ENCODE peak calls at places on chromosome 16, in ten cellular contexts. I is ovary, U is heart left ventricle, W is IMR-90, A is ascending aorta, E is body of pancreas, D is fibroblast of lung, L is OCI-LY7, V is lower lobe of right lung, B is esophagus muscularis mucosa. O is an unnamed sample. For H3K36me3, the result is how much of the 10 kb centered on the place peaks cover.

GRCh38 chr16:4660454-4661007 is 32.8 kb upstream of the NUDT16L1 start:
- DNase-seq in L (no peak), I (no peak), U (peak), V (peak), W (peak), B (no peak), A (no peak), D (peak), E (peak), O (peak)

GRCh38 chr16:87833548-87833947 is 35.8 kb downstream of the SLC7A5 start:
- DNase-seq in E (no peak), W (no peak), U (no peak), D (no peak), V (no peak), I (no peak), L (no peak), A (no peak), B (no peak), O (no peak)

GRCh38 chr16:84909686-84910085 is 89.9 kb downstream of the CRISPLD2 start:
- DNase-seq in D (no peak), E (no peak), W (no peak), V (no peak), B (no peak), L (no peak), U (no peak), I (no peak), A (no peak), O (no peak)

GRCh38 chr16:78213751-78214150 is 114.3 kb downstream of the WWOX start:
- DNase-seq in A (no peak), I (no peak), W (no peak), U (no peak), E (no peak), D (no peak), B (peak), V (no peak), L (no peak), O (no peak)

GRCh38 chr16:66475232-66475631 is 48.1 kb downstream of the BEAN1 start:
- DNase-seq in A (peak), W (no peak), V (no peak), E (no peak), U (no peak), L (no peak), D (no peak), B (no peak), I (no peak), O (no peak)

GRCh38 chr16:64478258-64478906 is 643.5 kb downstream of the CDH11 start:
- DNase-seq in I (no peak), E (peak), W (peak), L (no peak), B (no peak), U (no peak), A (no peak), D (peak), V (no peak), O (no peak)

GRCh38 chr16:6018848-6019489 is 921.4 kb upstream of the EEF2KMT start:
- DNase-seq in B (no peak), I (no peak), A (no peak), W (no peak), L (no peak), U (no peak), V (no peak), D (no peak), E (no peak), O (peak)

GRCh38 chr16:27558434-27558833 is 8.5 kb downstream of the KATNIP start:
- DNase-seq in E (no peak), D (no peak), A (no peak), I (no peak), U (no peak), V (no peak), B (no peak), W (peak), L (no peak), O (no peak)

GRCh38 chr16:12171206-12171605 is 194.7 kb downstream of the SNX29 start:
- DNase-seq in D (no peak), E (no peak), B (no peak), L (no peak), V (no peak), W (peak), U (no peak), A (no peak), I (no peak), O (no peak)

GRCh38 chr16:75293746-75294145 is 42.3 kb upstream of the BCAR1 start:
- DNase-seq in A (no peak), V (no peak), E (no peak), B (no peak), U (no peak), W (peak), D (no peak), I (no peak), L (no peak), O (no peak)
- H3K36me3 ChIP-seq in A (under half), V (under half), E (under half), B (under half), U (under half), W (under half), D (under half), I (under half), L (under half), O (under half)

DNA sequence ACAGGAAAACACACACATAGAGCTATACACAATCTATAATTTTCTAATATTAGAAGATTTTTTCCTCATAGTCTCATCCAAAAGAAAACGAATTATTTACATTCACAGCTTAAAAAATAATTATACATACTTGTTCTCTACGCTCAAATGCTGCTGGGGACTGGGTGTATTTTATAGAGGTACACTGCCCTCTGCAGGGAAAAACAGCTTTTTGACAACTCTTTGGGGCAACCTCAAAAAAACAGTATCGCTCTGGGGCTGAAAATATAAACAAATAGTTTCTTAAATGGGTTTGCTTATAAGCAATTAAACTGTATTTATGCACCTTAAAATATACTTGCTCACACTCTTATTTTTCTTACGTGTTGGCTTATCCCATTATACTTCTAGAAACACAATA is 261.8 kb upstream of the PSMD7 start:
- DNase-seq in I (no peak), A (no peak), W (peak), E (no peak), U (no peak), L (peak), B (no peak), V (no peak), D (peak), O (no peak)
- TF ChIP-seq CTCF in I (no peak), A (peak), W (peak), E (no peak), U (peak), L (peak), B (peak), V (peak), D (peak), O (no peak)

DNA sequence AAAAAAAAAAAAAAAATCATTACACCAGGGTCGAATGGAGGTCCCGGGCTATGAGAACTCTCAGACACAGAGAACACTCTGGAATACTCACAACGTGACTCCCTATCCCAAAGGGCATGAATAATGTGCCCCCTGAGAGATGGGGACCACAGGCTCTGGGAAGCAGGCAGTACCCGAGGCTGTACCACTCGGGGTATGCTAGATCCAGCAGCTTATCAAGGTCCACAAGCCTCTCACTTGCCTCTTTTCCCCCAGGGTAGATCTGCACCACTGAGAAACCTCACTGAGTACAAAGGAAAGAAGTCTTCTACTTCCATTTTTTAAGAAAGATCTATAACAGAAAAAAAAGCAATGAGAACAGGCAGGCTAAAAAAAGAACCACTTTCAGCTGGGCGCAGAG is 40.5 kb downstream of the WDR59 start:
- DNase-seq in B (no peak), V (no peak), D (no peak), E (no peak), U (no peak), L (no peak), A (no peak), W (no peak), I (no peak), O (no peak)
- H3K36me3 ChIP-seq in B (half or more), V (half or more), D (under half), E (under half), U (half or more), L (half or more), A (half or more), W (under half), I (under half), O (half or more)

GRCh38 chr16:29951966-29952365 is 9.9 kb upstream of the TMEM219 start:
- DNase-seq in E (no peak), A (no peak), I (no peak), D (no peak), W (no peak), B (no peak), V (no peak), L (no peak), U (no peak), O (no peak)
- TF ChIP-seq CTCF in E (no peak), A (no peak), I (no peak), D (no peak), W (no peak), B (no peak), V (no peak), L (no peak), U (no peak), O (no peak)

GRCh38 chr16:616771-617586 is 13.8 kb upstream of the WFIKKN1 start:
- DNase-seq in D (no peak), A (no peak), U (no peak), B (no peak), E (no peak), I (no peak), L (no peak), V (peak), W (no peak), O (peak)

GRCh38 chr16:610513-611381 is 20.0 kb upstream of the WFIKKN1 start:
- DNase-seq in B (no peak), V (peak), D (no peak), U (no peak), E (peak), W (no peak), A (no peak), L (peak), I (no peak), O (peak)

GRCh38 chr16:619476-620100 is 11.2 kb upstream of the WFIKKN1 start:
- DNase-seq in A (no peak), D (no peak), U (no peak), V (peak), E (no peak), B (no peak), W (no peak), L (no peak), I (no peak), O (peak)

GRCh38 chr16:617855-618254 is 12.9 kb upstream of the WFIKKN1 start:
- DNase-seq in I (no peak), L (no peak), E (no peak), B (no peak), A (no peak), U (no peak), V (peak), D (no peak), W (no peak), O (peak)

GRCh38 chr16:615122-615521 is 15.7 kb upstream of the WFIKKN1 start:
- DNase-seq in B (no peak), E (no peak), U (no peak), V (no peak), D (no peak), L (no peak), A (no peak), I (no peak), W (no peak), O (no peak)
- H3K36me3 ChIP-seq in B (under half), E (under half), U (under half), V (under half), D (under half), L (under half), A (under half), I (under half), W (under half), O (under half)

DNA sequence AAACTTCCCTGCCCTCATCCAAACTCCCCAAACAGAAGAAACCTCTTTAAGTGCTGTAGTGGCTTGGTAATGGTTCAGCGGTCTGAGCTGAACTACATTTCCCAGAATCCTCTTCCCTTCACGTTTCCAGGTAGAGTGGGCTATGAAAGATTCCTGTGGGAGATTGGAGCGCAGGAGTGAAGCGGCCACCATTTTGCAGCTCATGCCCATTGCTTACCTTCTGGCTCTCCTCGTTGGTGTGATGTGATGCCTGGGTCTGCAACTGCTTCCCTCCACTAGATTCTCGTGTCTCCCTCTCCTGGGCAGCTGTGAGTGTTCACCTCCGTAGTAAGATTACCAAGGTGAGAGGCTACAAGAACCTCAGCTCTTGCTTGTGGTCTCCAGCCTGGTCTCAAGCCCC is 82.1 kb downstream of the GPR139 start:
- DNase-seq in E (no peak), B (no peak), L (no peak), V (no peak), I (no peak), W (no peak), A (no peak), D (no peak), U (no peak), O (no peak)
- TF ChIP-seq CTCF in E (no peak), B (no peak), L (no peak), V (no peak), I (no peak), W (no peak), A (no peak), D (no peak), U (no peak), O (no peak)

GRCh38 chr16:8893976-8894690 is 12.0 kb downstream of the LITAFD start:
- DNase-seq in L (no peak), A (no peak), E (peak), D (no peak), U (no peak), I (no peak), B (no peak), W (no peak), V (peak), O (no peak)

GRCh38 chr16:8890549-8890921 is 8.4 kb downstream of the LITAFD start:
- DNase-seq in I (no peak), A (no peak), L (no peak), V (peak), B (no peak), E (no peak), U (no peak), W (no peak), D (no peak), O (no peak)

GRCh38 chr16:8892101-8892575 is 10.0 kb downstream of the LITAFD start:
- DNase-seq in I (no peak), V (peak), A (no peak), L (no peak), W (no peak), E (peak), U (no peak), D (no peak), B (no peak), O (no peak)

GRCh38 chr16:8894736-8895334 is 12.7 kb downstream of the LITAFD start:
- DNase-seq in B (no peak), E (peak), W (no peak), D (no peak), A (no peak), V (peak), I (no peak), L (no peak), U (no peak), O (no peak)

DNA sequence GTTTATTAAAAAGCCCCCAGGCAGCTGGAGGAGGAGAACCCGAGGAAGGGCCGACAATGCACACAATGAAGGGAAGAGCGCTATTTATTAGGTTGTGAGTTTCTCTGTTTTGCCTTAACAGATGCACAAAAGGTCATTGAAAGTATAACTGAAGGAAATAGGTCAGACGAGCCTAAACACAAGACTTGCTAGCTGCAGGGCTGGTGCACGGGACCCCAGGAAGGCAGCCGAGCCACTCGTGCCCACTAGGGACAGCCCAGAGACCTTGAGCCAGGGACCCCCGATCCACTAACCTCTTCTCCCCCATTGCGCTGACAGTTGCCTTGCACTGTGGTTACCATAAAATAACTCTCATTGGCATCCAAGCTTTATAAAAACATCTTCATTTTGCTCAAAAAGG is 11.3 kb downstream of the LITAFD start:
- DNase-seq in E (peak), V (peak), D (no peak), L (no peak), I (no peak), A (no peak), U (no peak), B (no peak), W (no peak), O (no peak)
- H3K36me3 ChIP-seq in E (under half), V (half or more), D (under half), L (half or more), I (under half), A (half or more), U (half or more), B (half or more), W (half or more), O (under half)

GRCh38 chr16:48276102-48276501 is 28.8 kb upstream of the ABCC11 start:
- DNase-seq in V (no peak), L (no peak), A (no peak), U (no peak), E (peak), I (no peak), B (no peak), D (no peak), W (peak), O (no peak)

GRCh38 chr16:48269011-48269410 is 21.7 kb upstream of the ABCC11 start:
- DNase-seq in V (no peak), U (no peak), A (no peak), B (no peak), L (no peak), D (no peak), W (no peak), I (no peak), E (no peak), O (no peak)

GRCh38 chr16:48274476-48274875 is 27.1 kb upstream of the ABCC11 start:
- DNase-seq in B (no peak), W (no peak), E (no peak), L (no peak), V (no peak), D (no peak), I (no peak), U (no peak), A (no peak), O (no peak)

GRCh38 chr16:48272837-48273421 is 25.6 kb upstream of the ABCC11 start:
- DNase-seq in L (no peak), D (no peak), B (no peak), E (no peak), U (peak), A (no peak), V (no peak), W (no peak), I (peak), O (no peak)

DNA sequence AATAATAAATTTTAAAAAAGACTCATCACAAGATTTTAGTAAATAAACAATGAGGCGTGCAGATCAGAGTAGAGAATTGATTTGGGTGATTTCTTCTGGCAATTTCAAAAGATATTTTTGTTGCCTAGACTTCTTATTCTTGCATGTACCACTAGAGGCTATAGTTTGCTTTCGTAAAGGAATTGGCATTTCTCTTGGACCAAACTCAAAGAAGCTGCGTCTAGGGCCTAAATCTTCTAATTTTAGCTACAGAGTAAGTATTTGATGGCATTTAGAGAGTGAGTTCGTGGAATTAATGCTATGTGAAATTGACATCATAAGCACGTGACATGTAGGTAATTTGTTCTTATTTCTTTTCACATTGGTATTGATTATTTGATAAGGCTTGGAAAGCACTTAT is 24.4 kb upstream of the ABCC11 start:
- DNase-seq in D (peak), B (no peak), W (peak), U (no peak), E (no peak), A (no peak), L (no peak), I (no peak), V (no peak), O (no peak)
- TF ChIP-seq CTCF in D (peak), B (peak), W (peak), U (no peak), E (no peak), A (peak), L (no peak), I (no peak), V (no peak), O (no peak)

GRCh38 chr16:74485916-74486315 is 64.6 kb upstream of the CLEC18B start:
- DNase-seq in L (no peak), I (no peak), U (no peak), D (no peak), W (no peak), V (no peak), A (no peak), E (no peak), B (no peak), O (no peak)

GRCh38 chr16:74477226-74477625 is 55.9 kb upstream of the CLEC18B start:
- DNase-seq in U (no peak), L (no peak), E (no peak), D (no peak), W (no peak), I (no peak), B (no peak), A (no peak), V (no peak), O (no peak)

DNA sequence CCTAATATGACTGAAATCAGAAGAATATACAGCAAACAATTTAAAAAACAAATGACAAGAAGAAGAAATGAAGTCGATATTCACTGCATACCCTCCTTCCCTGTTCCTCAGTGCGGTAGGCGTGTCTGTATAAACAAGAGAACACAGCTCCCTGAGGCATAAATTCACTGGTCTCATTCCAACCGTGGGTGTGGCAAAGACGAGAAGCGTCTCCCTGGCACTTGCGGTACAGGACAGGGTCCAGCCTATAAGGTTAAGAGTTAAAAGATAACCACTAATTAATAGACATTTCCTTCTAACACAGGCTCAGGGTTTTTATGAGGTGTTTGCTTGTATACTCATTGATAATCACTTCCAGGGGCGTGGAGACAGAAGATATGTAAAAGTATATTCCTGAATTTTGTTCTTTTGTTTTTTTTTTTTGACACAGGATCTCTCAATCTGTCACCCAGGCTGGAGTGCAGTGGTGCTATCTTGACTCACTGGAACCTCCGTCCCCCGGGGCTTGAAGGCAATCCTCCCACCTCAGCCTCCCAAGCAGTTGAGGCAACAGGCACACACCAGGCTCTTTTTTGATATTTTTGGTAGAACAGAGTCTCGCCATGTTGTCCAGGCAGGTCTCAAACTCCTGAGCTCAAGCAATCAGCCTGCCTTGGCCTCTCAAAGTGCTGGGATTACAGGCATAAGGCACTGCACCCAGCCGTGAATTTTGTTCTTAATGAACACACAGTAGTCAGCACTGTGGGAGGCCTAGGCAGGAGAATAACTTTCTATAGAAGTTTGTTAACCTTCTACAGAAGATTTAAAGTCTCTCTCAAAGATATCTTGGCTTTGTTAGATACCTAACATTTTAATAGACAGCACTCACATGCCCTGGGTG is 59.1 kb upstream of the CLEC18B start:
- DNase-seq in V (no peak), L (no peak), U (peak), D (peak), E (peak), B (no peak), I (no peak), W (no peak), A (no peak), O (no peak)
- H3K36me3 ChIP-seq in V (half or more), L (half or more), U (half or more), D (under half), E (under half), B (half or more), I (under half), W (under half), A (under half), O (half or more)

O was measured in left lung.